ENCODE peak calls at places on chromosome 9, in nine cellular contexts. F, Y, G, Z, R, I, O, H and A are unnamed samples. For H3K4me1, the result is how much of the 10 kb centered on the place peaks cover.

GRCh38 chr9:114312513-114312875 is 10.4 kb upstream of the ORM1 start:
- DNase-seq in Y (no peak), I (no peak), Z (no peak), R (no peak), G (no peak), F (no peak), H (peak), O (no peak), A (no peak)

GRCh38 chr9:34644766-34645314 is 1.6 kb upstream of the GALT start:
- DNase-seq in I (no peak), R (no peak), Z (no peak), F (no peak), H (no peak), G (peak), Y (no peak), O (no peak), A (no peak)

GRCh38 chr9:135080286-135081263 is 6.9 kb upstream of the OLFM1 start:
- DNase-seq in Z (no peak), G (no peak), H (no peak), O (peak), R (no peak), F (no peak), Y (no peak), I (no peak), A (no peak)

GRCh38 chr9:36164989-36165388 is 4.2 kb upstream of the CCIN start:
- DNase-seq in I (no peak), H (no peak), F (no peak), O (no peak), Y (no peak), Z (no peak), R (no peak), G (no peak), A (no peak)

GRCh38 chr9:13014484-13014883 is 239.7 kb downstream of the LURAP1L start:
- DNase-seq in F (no peak), H (no peak), Y (peak), Z (peak), R (no peak), I (no peak), G (no peak), O (no peak), A (no peak)

GRCh38 chr9:69981686-69982450 is 61.8 kb upstream of the MAMDC2 start:
- DNase-seq in H (no peak), Y (peak), O (no peak), G (no peak), I (no peak), F (no peak), Z (peak), R (no peak), A (no peak)

GRCh38 chr9:119420263-119420662 is 51.0 kb upstream of the BRINP1 start:
- DNase-seq in R (no peak), I (no peak), Z (no peak), G (no peak), F (no peak), H (no peak), O (no peak), Y (no peak), A (no peak)

GRCh38 chr9:35736201-35736633 is 3.8 kb downstream of the CREB3 start:
- DNase-seq in Y (peak), G (peak), F (peak), Z (peak), R (peak), I (peak), H (peak), O (peak), A (no peak)

GRCh38 chr9:84869091-84869490 is 199.6 kb downstream of the NTRK2 start:
- DNase-seq in F (no peak), R (no peak), Z (no peak), I (no peak), H (no peak), O (no peak), G (no peak), Y (no peak), A (no peak)

GRCh38 chr9:128628471-128629048 is 28.1 kb downstream of the DYNC2I2 start:
- DNase-seq in O (peak), Z (no peak), G (no peak), Y (no peak), F (no peak), H (peak), R (no peak), I (peak), A (peak)

GRCh38 chr9:114181583-114182409 is 26.5 kb downstream of the COL27A1 start:
- DNase-seq in R (no peak), F (no peak), O (no peak), H (no peak), Y (no peak), Z (no peak), I (no peak), G (no peak), A (no peak)

GRCh38 chr9:86723351-86723750 is 224.0 kb downstream of the GAS1 start:
- DNase-seq in G (no peak), F (no peak), R (no peak), I (no peak), H (no peak), Y (no peak), Z (no peak), O (no peak), A (no peak)

GRCh38 chr9:121637441-121638222 is 13.8 kb upstream of the DAB2IP start:
- DNase-seq in F (no peak), O (no peak), Z (peak), R (no peak), I (no peak), Y (peak), G (no peak), H (no peak), A (no peak)

GRCh38 chr9:113988951-113989780 is 88.9 kb downstream of the AMBP start:
- DNase-seq in F (no peak), R (no peak), Y (no peak), O (no peak), G (no peak), Z (no peak), I (peak), H (no peak), A (peak)

GRCh38 chr9:137720571-137721110 is 101.8 kb downstream of the EHMT1 start:
- DNase-seq in G (no peak), I (no peak), Y (no peak), H (no peak), R (no peak), O (no peak), F (no peak), Z (no peak), A (no peak)

GRCh38 chr9:92171822-92172221 is 56.6 kb upstream of the SPTLC1 start:
- DNase-seq in O (no peak), I (no peak), Y (no peak), R (no peak), H (no peak), F (no peak), Z (no peak), G (no peak), A (no peak)

GRCh38 chr9:99779277-99779676 is 42.4 kb upstream of the NR4A3 start:
- DNase-seq in O (no peak), Z (no peak), G (no peak), I (no peak), R (no peak), H (no peak), Y (no peak), F (no peak), A (no peak)

GRCh38 chr9:38277601-38278200 is 114.8 kb upstream of the ALDH1B1 start:
- DNase-seq in G (peak), R (peak), Y (no peak), I (no peak), H (no peak), O (peak), Z (no peak), F (no peak), A (no peak)

GRCh38 chr9:928363-929042 is 48.0 kb upstream of the DMRT3 start:
- DNase-seq in O (peak), H (no peak), R (peak), Y (no peak), G (peak), I (no peak), F (no peak), Z (peak), A (no peak)

GRCh38 chr9:93183663-93184438 is at the start of gene WNK2:
- DNase-seq in Z (no peak), O (peak), H (peak), G (peak), I (no peak), R (peak), F (peak), Y (no peak), A (peak)

GRCh38 chr9:83649080-83649479 is 26.1 kb downstream of the IDNK start:
- DNase-seq in G (peak), R (peak), I (peak), H (peak), Z (peak), F (peak), O (peak), Y (peak), A (peak)

GRCh38 chr9:124480621-124480981 is 26.6 kb downstream of the NR5A1 start:
- DNase-seq in O (no peak), R (peak), Z (peak), Y (no peak), F (no peak), I (no peak), G (peak), H (no peak), A (no peak)

GRCh38 chr9:133680250-133680975 is 44.2 kb downstream of the DBH start:
- DNase-seq in H (no peak), R (no peak), G (no peak), Y (no peak), F (no peak), Z (no peak), I (peak), O (no peak), A (no peak)

GRCh38 chr9:131420913-131421312 is 27.0 kb downstream of the PRRC2B start:
- DNase-seq in F (no peak), H (no peak), Z (no peak), G (peak), R (peak), O (no peak), Y (peak), I (no peak), A (no peak)

GRCh38 chr9:32968101-32969011 is 33.1 kb downstream of the APTX start:
- DNase-seq in Z (peak), F (no peak), O (peak), I (no peak), Y (peak), G (peak), R (peak), H (peak), A (peak)

GRCh38 chr9:124280176-124280691 is 22.5 kb downstream of the NEK6 start:
- DNase-seq in Z (peak), H (no peak), R (no peak), Y (peak), I (no peak), G (no peak), F (no peak), O (no peak), A (peak)

GRCh38 chr9:83505282-83505681 is 32.9 kb downstream of the FRMD3 start:
- DNase-seq in Y (no peak), G (no peak), H (no peak), R (no peak), I (no peak), F (no peak), Z (no peak), O (no peak), A (no peak)

GRCh38 chr9:706606-707451 is 134.7 kb upstream of the DMRT1 start:
- DNase-seq in G (peak), H (peak), Z (peak), Y (peak), I (peak), O (peak), F (no peak), R (no peak), A (peak)

GRCh38 chr9:76676857-76677256 is 87.4 kb upstream of the PCA3 start:
- DNase-seq in O (no peak), Z (peak), G (no peak), I (no peak), R (no peak), Y (no peak), F (no peak), H (no peak), A (no peak)

GRCh38 chr9:124839612-124840299 is 13.5 kb upstream of the WDR38 start:
- DNase-seq in Y (no peak), O (no peak), R (peak), G (peak), I (no peak), Z (peak), F (no peak), H (no peak), A (no peak)

GRCh38 chr9:113215142-113215541 is 5.9 kb downstream of the FKBP15 start:
- DNase-seq in R (peak), Z (peak), O (no peak), H (no peak), G (no peak), I (no peak), F (no peak), Y (peak), A (no peak)

GRCh38 chr9:81609782-81610738 is 79.3 kb downstream of the TLE1 start:
- DNase-seq in Z (no peak), H (no peak), Y (peak), F (no peak), O (no peak), I (no peak), R (no peak), G (no peak), A (no peak)

GRCh38 chr9:133187561-133188005 is 21.5 kb downstream of the OBP2B start:
- DNase-seq in G (no peak), O (no peak), F (no peak), I (no peak), R (no peak), Z (no peak), H (no peak), Y (no peak), A (no peak)

GRCh38 chr9:89351584-89351983 is 33.3 kb downstream of the SECISBP2 start:
- DNase-seq in R (no peak), G (no peak), Y (no peak), I (no peak), O (no peak), H (no peak), F (no peak), Z (no peak), A (no peak)

GRCh38 chr9:89352874-89353649 is 34.8 kb downstream of the SECISBP2 start:
- DNase-seq in H (no peak), R (no peak), Y (no peak), O (no peak), Z (no peak), F (no peak), I (no peak), G (no peak), A (no peak)

GRCh38 chr9:89354471-89354870 is 36.2 kb downstream of the SECISBP2 start:
- DNase-seq in F (no peak), O (no peak), Y (no peak), R (no peak), Z (no peak), I (no peak), H (no peak), G (no peak), A (no peak)

GRCh38 chr9:89352451-89352850 is 34.2 kb downstream of the SECISBP2 start:
- DNase-seq in I (no peak), G (no peak), H (no peak), F (no peak), R (no peak), O (no peak), Z (no peak), Y (no peak), A (no peak)

GRCh38 chr9:89353989-89354388 is 35.7 kb downstream of the SECISBP2 start:
- DNase-seq in Z (no peak), H (no peak), F (no peak), I (no peak), R (no peak), G (no peak), Y (no peak), O (no peak), A (no peak)
- H3K4me1 ChIP-seq in Z (under half), H (under half), F (under half), I (under half), R (under half), G (under half), Y (under half), O (under half), A (under half)

GRCh38 chr9:26747611-26748010 is 145.0 kb downstream of the CAAP1 start:
- DNase-seq in Y (no peak), H (no peak), I (no peak), G (no peak), Z (no peak), R (no peak), F (no peak), O (no peak), A (no peak)
- H3K4me1 ChIP-seq in Y (under half), H (under half), I (under half), G (under half), Z (under half), R (under half), F (under half), O (under half), A (under half)

GRCh38 chr9:14320272-14321245 is 6.6 kb upstream of the NFIB start:
- DNase-seq in G (no peak), Y (peak), H (peak), F (no peak), Z (peak), O (peak), R (peak), I (peak), A (peak)
- H3K4me1 ChIP-seq in G (half or more), Y (under half), H (half or more), F (under half), Z (half or more), O (under half), R (under half), I (half or more), A (under half)

DNA sequence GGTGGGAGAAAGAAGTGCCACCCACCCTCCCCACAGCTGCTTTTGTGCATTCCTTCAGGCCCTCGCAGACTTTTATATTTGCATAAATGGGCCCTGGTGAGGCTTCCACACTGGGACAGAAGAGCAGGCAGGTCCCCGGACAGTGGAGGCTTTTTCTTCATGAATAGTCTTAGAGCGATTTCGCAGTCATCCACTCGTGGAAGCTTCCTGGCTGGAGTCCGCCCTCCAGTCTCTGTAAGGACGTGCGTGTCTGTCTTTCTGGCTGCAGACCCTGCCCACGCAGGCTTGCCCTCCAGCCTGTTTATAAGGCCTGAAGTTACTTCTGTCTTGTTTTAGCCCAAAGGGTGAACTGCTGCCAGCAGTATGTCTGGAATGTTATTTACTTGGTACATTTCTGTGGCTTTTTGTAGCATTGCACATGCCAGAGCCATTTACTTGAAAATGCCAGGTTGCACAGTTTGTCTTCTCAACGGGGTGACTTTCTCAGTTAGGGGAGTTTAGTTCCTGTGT is 195.7 kb downstream of the AOPEP start:
- DNase-seq in R (peak), Y (peak), I (no peak), H (no peak), G (no peak), O (no peak), Z (peak), F (no peak), A (peak)
- H3K4me1 ChIP-seq in R (half or more), Y (under half), I (half or more), H (half or more), G (under half), O (under half), Z (under half), F (under half), A (under half)

GRCh38 chr9:21334969-21335632 is at the start of gene KLHL9:
- DNase-seq in R (peak), H (peak), O (peak), Z (peak), Y (peak), G (peak), F (peak), I (peak), A (peak)

GRCh38 chr9:21326526-21327139 is 8.6 kb downstream of the KLHL9 start:
- DNase-seq in I (no peak), H (no peak), F (no peak), R (peak), Y (peak), G (peak), O (no peak), Z (peak), A (no peak)

GRCh38 chr9:21334603-21334968 is 618 bp downstream of the KLHL9 start:
- DNase-seq in R (peak), F (peak), I (no peak), G (peak), H (no peak), O (no peak), Y (peak), Z (no peak), A (no peak)

GRCh38 chr9:21336467-21336866 is 1.3 kb upstream of the KLHL9 start:
- DNase-seq in R (peak), G (peak), O (no peak), I (no peak), Y (no peak), F (no peak), H (no peak), Z (no peak), A (no peak)

DNA sequence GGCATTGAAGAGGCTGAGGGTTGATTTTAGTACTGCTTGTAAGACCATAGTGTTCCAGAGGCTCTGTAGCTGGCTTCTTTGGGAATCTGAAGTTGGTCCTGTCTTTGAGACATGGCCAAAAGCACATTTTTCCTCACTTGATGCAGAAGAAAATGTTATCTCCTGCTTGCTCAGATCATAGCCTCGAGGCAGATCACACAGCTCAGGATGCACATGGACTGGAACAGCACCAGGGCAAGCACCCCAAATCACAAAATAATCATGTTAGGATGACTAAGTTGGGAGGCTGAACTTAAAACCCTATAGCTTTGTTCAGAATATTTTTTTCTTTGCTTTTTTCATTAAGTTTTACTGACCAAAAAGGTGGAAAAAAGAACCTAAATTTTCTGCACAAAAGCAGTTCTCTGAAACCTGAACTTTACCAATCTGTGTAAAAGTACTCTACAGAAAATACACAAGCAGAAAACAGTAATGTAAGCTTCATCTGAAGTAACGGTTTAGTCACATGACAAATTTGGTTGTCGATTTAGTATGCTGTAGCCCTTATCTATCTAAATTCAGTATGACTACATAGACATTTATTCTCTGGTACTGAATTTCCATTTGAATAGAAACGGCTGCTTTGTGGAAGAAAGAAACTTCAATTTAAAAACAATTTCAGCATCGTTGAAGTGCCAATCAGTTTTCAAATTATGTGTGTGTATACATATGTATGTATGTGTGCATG is 3.4 kb downstream of the KLHL9 start:
- DNase-seq in Y (peak), R (no peak), I (no peak), O (no peak), G (no peak), H (no peak), Z (no peak), F (no peak), A (no peak)
- H3K4me1 ChIP-seq in Y (under half), R (under half), I (half or more), O (under half), G (under half), H (half or more), Z (under half), F (half or more), A (under half)